ENCODE peak calls at places on chromosomes 6 and 20, in ten cellular contexts. One of them, this sample, is unnamed.
A peak's percentile ranks its signal among the peaks of the same experiment; 100 is the strongest.

GRCh38 chr20:63980317-63980805 is 571 bp upstream of the PRPF6 start:
- DNase-seq in transverse colon: no peak
- DNase-seq in PC-9: no peak
- DNase-seq in hepatocyte: peak; percentile 7
- DNase-seq in glutamatergic neuron: no peak
- DNase-seq in pancreas: no peak
- DNase-seq in A549: no peak
- DNase-seq in epithelial cell of proximal tubule: no peak
- DNase-seq in ovary: no peak
- DNase-seq in fibroblast of the aortic adventitia: no peak
- DNase-seq in this sample: no peak

GRCh38 chr6:20029979-20030378 is 182.3 kb downstream of the MBOAT1 start:
- DNase-seq in transverse colon: no peak
- DNase-seq in PC-9: no peak
- DNase-seq in hepatocyte: no peak
- DNase-seq in glutamatergic neuron: no peak
- DNase-seq in pancreas: no peak
- DNase-seq in A549: no peak
- DNase-seq in epithelial cell of proximal tubule: no peak
- DNase-seq in ovary: no peak
- DNase-seq in fibroblast of the aortic adventitia: no peak
- DNase-seq in this sample: no peak

GRCh38 chr20:19981091-19981490 is 36.1 kb upstream of the NAA20 start:
- DNase-seq in transverse colon: no peak
- DNase-seq in PC-9: peak; percentile 61
- DNase-seq in hepatocyte: no peak
- DNase-seq in glutamatergic neuron: no peak
- DNase-seq in pancreas: no peak
- DNase-seq in A549: peak; percentile 29
- DNase-seq in epithelial cell of proximal tubule: no peak
- DNase-seq in ovary: no peak
- DNase-seq in fibroblast of the aortic adventitia: peak; percentile 20
- DNase-seq in this sample: no peak

GRCh38 chr20:1876975-1877603 is 18.1 kb upstream of the SIRPA start:
- DNase-seq in transverse colon: no peak
- DNase-seq in PC-9: no peak
- DNase-seq in hepatocyte: peak; percentile 73
- DNase-seq in glutamatergic neuron: no peak
- DNase-seq in pancreas: no peak
- DNase-seq in A549: peak; percentile 73
- DNase-seq in epithelial cell of proximal tubule: no peak
- DNase-seq in ovary: no peak
- DNase-seq in fibroblast of the aortic adventitia: no peak
- DNase-seq in this sample: no peak

GRCh38 chr6:166439366-166440091 is 56.8 kb upstream of the MPC1 start:
- DNase-seq in transverse colon: no peak
- DNase-seq in PC-9: no peak
- DNase-seq in hepatocyte: no peak
- DNase-seq in glutamatergic neuron: peak; percentile 67
- DNase-seq in pancreas: no peak
- DNase-seq in A549: no peak
- DNase-seq in epithelial cell of proximal tubule: no peak
- DNase-seq in ovary: no peak
- DNase-seq in fibroblast of the aortic adventitia: no peak
- DNase-seq in this sample: no peak

GRCh38 chr20:270517-270916 is 13.0 kb downstream of the DEFB132 start:
- DNase-seq in transverse colon: no peak
- DNase-seq in PC-9: no peak
- DNase-seq in hepatocyte: no peak
- DNase-seq in glutamatergic neuron: no peak
- DNase-seq in pancreas: no peak
- DNase-seq in A549: no peak
- DNase-seq in epithelial cell of proximal tubule: no peak
- DNase-seq in ovary: no peak
- DNase-seq in fibroblast of the aortic adventitia: no peak
- DNase-seq in this sample: no peak

GRCh38 chr6:10763006-10763405 is 15.4 kb downstream of the TMEM14B start:
- DNase-seq in transverse colon: no peak
- DNase-seq in PC-9: no peak
- DNase-seq in hepatocyte: no peak
- DNase-seq in glutamatergic neuron: no peak
- DNase-seq in pancreas: no peak
- DNase-seq in A549: no peak
- DNase-seq in epithelial cell of proximal tubule: no peak
- DNase-seq in ovary: peak; percentile 74
- DNase-seq in fibroblast of the aortic adventitia: peak; percentile 35
- DNase-seq in this sample: no peak

GRCh38 chr6:16684896-16685554 is 76.2 kb downstream of the ATXN1 start:
- DNase-seq in transverse colon: no peak
- DNase-seq in PC-9: no peak
- DNase-seq in hepatocyte: no peak
- DNase-seq in glutamatergic neuron: no peak
- DNase-seq in pancreas: no peak
- DNase-seq in A549: peak; percentile 55
- DNase-seq in epithelial cell of proximal tubule: peak; percentile 91
- DNase-seq in ovary: no peak
- DNase-seq in fibroblast of the aortic adventitia: peak; percentile 68
- DNase-seq in this sample: peak; percentile 7

GRCh38 chr6:102799051-102799450 is 1405.5 kb downstream of the GRIK2 start:
- DNase-seq in transverse colon: no peak
- DNase-seq in PC-9: no peak
- DNase-seq in hepatocyte: no peak
- DNase-seq in glutamatergic neuron: no peak
- DNase-seq in pancreas: no peak
- DNase-seq in A549: no peak
- DNase-seq in epithelial cell of proximal tubule: no peak
- DNase-seq in ovary: no peak
- DNase-seq in fibroblast of the aortic adventitia: no peak
- DNase-seq in this sample: no peak

GRCh38 chr6:102793752-102794151 is 1400.2 kb downstream of the GRIK2 start:
- DNase-seq in transverse colon: no peak
- DNase-seq in PC-9: no peak
- DNase-seq in hepatocyte: no peak
- DNase-seq in glutamatergic neuron: no peak
- DNase-seq in pancreas: no peak
- DNase-seq in A549: no peak
- DNase-seq in epithelial cell of proximal tubule: no peak
- DNase-seq in ovary: no peak
- DNase-seq in fibroblast of the aortic adventitia: no peak
- DNase-seq in this sample: no peak

GRCh38 chr6:102798631-102799030 is 1405.1 kb downstream of the GRIK2 start:
- DNase-seq in transverse colon: no peak
- DNase-seq in PC-9: no peak
- DNase-seq in hepatocyte: peak; percentile 33
- DNase-seq in glutamatergic neuron: peak; percentile 62
- DNase-seq in pancreas: no peak
- DNase-seq in A549: peak; percentile 2
- DNase-seq in epithelial cell of proximal tubule: no peak
- DNase-seq in ovary: no peak
- DNase-seq in fibroblast of the aortic adventitia: no peak
- DNase-seq in this sample: no peak
- TF ChIP-seq CTCF in transverse colon: no peak
- TF ChIP-seq CTCF in PC-9: no peak
- TF ChIP-seq CTCF in hepatocyte: peak; percentile 39
- TF ChIP-seq CTCF in glutamatergic neuron: peak; percentile 9
- TF ChIP-seq CTCF in pancreas: no peak
- TF ChIP-seq CTCF in A549: no peak
- TF ChIP-seq CTCF in epithelial cell of proximal tubule: no peak
- TF ChIP-seq CTCF in ovary: no peak
- TF ChIP-seq CTCF in fibroblast of the aortic adventitia: no peak
- TF ChIP-seq CTCF in this sample: no peak

GRCh38 chr6:68978411-68978810 is 343.3 kb downstream of the ADGRB3 start:
- DNase-seq in transverse colon: no peak
- DNase-seq in PC-9: no peak
- DNase-seq in hepatocyte: no peak
- DNase-seq in glutamatergic neuron: no peak
- DNase-seq in pancreas: no peak
- DNase-seq in A549: no peak
- DNase-seq in epithelial cell of proximal tubule: no peak
- DNase-seq in ovary: no peak
- DNase-seq in fibroblast of the aortic adventitia: no peak
- DNase-seq in this sample: no peak

GRCh38 chr6:68975064-68975463 is 340.0 kb downstream of the ADGRB3 start:
- DNase-seq in transverse colon: no peak
- DNase-seq in PC-9: no peak
- DNase-seq in hepatocyte: peak; percentile 28
- DNase-seq in glutamatergic neuron: peak; percentile 38
- DNase-seq in pancreas: no peak
- DNase-seq in A549: peak; percentile 17
- DNase-seq in epithelial cell of proximal tubule: no peak
- DNase-seq in ovary: no peak
- DNase-seq in fibroblast of the aortic adventitia: no peak
- DNase-seq in this sample: peak; percentile 47

GRCh38 chr6:68976260-68976659 is 341.2 kb downstream of the ADGRB3 start:
- DNase-seq in transverse colon: no peak
- DNase-seq in PC-9: no peak
- DNase-seq in hepatocyte: no peak
- DNase-seq in glutamatergic neuron: no peak
- DNase-seq in pancreas: no peak
- DNase-seq in A549: no peak
- DNase-seq in epithelial cell of proximal tubule: no peak
- DNase-seq in ovary: no peak
- DNase-seq in fibroblast of the aortic adventitia: no peak
- DNase-seq in this sample: no peak
- TF ChIP-seq CTCF in transverse colon: no peak
- TF ChIP-seq CTCF in PC-9: peak; percentile 41
- TF ChIP-seq CTCF in hepatocyte: no peak
- TF ChIP-seq CTCF in glutamatergic neuron: peak; percentile 36
- TF ChIP-seq CTCF in pancreas: no peak
- TF ChIP-seq CTCF in A549: peak; percentile 27
- TF ChIP-seq CTCF in epithelial cell of proximal tubule: no peak
- TF ChIP-seq CTCF in ovary: no peak
- TF ChIP-seq CTCF in fibroblast of the aortic adventitia: no peak
- TF ChIP-seq CTCF in this sample: no peak

DNA sequence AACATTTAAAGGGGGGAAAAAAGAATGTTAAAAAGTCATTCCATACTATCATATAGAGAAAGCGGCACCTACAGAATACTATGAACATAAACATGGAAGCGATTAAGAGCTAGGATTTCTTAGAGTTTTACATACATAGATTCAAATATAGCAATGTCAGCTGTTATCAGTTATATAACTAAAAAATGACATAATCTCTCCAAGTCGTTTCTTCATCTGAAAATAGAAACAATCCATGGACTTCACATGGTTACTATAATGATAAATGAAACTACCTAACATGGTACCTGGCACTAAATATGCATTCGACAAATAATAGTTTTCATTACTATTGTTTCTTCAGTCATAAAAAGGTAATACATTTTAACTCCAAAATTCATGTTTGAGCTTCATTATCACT is 3.7 kb downstream of the IBTK start:
- DNase-seq in transverse colon: no peak
- DNase-seq in PC-9: no peak
- DNase-seq in hepatocyte: no peak
- DNase-seq in glutamatergic neuron: no peak
- DNase-seq in pancreas: no peak
- DNase-seq in A549: no peak
- DNase-seq in epithelial cell of proximal tubule: no peak
- DNase-seq in ovary: no peak
- DNase-seq in fibroblast of the aortic adventitia: no peak
- DNase-seq in this sample: no peak
- TF ChIP-seq CTCF in transverse colon: no peak
- TF ChIP-seq CTCF in PC-9: no peak
- TF ChIP-seq CTCF in hepatocyte: no peak
- TF ChIP-seq CTCF in glutamatergic neuron: no peak
- TF ChIP-seq CTCF in pancreas: no peak
- TF ChIP-seq CTCF in A549: no peak
- TF ChIP-seq CTCF in epithelial cell of proximal tubule: no peak
- TF ChIP-seq CTCF in ovary: no peak
- TF ChIP-seq CTCF in fibroblast of the aortic adventitia: no peak
- TF ChIP-seq CTCF in this sample: no peak

GRCh38 chr20:25301357-25301920 is 53.6 kb downstream of the PYGB start:
- DNase-seq in transverse colon: no peak
- DNase-seq in PC-9: no peak
- DNase-seq in hepatocyte: no peak
- DNase-seq in glutamatergic neuron: no peak
- DNase-seq in pancreas: no peak
- DNase-seq in A549: no peak
- DNase-seq in epithelial cell of proximal tubule: no peak
- DNase-seq in ovary: no peak
- DNase-seq in fibroblast of the aortic adventitia: no peak
- DNase-seq in this sample: no peak

GRCh38 chr20:25304025-25304549 is 56.2 kb downstream of the PYGB start:
- DNase-seq in transverse colon: no peak
- DNase-seq in PC-9: no peak
- DNase-seq in hepatocyte: no peak
- DNase-seq in glutamatergic neuron: no peak
- DNase-seq in pancreas: no peak
- DNase-seq in A549: no peak
- DNase-seq in epithelial cell of proximal tubule: no peak
- DNase-seq in ovary: no peak
- DNase-seq in fibroblast of the aortic adventitia: no peak
- DNase-seq in this sample: no peak

GRCh38 chr20:25300496-25301170 is 52.7 kb downstream of the PYGB start:
- DNase-seq in transverse colon: no peak
- DNase-seq in PC-9: no peak
- DNase-seq in hepatocyte: no peak
- DNase-seq in glutamatergic neuron: no peak
- DNase-seq in pancreas: no peak
- DNase-seq in A549: no peak
- DNase-seq in epithelial cell of proximal tubule: no peak
- DNase-seq in ovary: no peak
- DNase-seq in fibroblast of the aortic adventitia: no peak
- DNase-seq in this sample: no peak

GRCh38 chr20:25303292-25304024 is 55.6 kb downstream of the PYGB start:
- DNase-seq in transverse colon: no peak
- DNase-seq in PC-9: no peak
- DNase-seq in hepatocyte: no peak
- DNase-seq in glutamatergic neuron: no peak
- DNase-seq in pancreas: no peak
- DNase-seq in A549: no peak
- DNase-seq in epithelial cell of proximal tubule: no peak
- DNase-seq in ovary: no peak
- DNase-seq in fibroblast of the aortic adventitia: no peak
- DNase-seq in this sample: no peak

GRCh38 chr20:25302596-25302995 is 54.7 kb downstream of the PYGB start:
- DNase-seq in transverse colon: no peak
- DNase-seq in PC-9: no peak
- DNase-seq in hepatocyte: no peak
- DNase-seq in glutamatergic neuron: no peak
- DNase-seq in pancreas: no peak
- DNase-seq in A549: no peak
- DNase-seq in epithelial cell of proximal tubule: no peak
- DNase-seq in ovary: no peak
- DNase-seq in fibroblast of the aortic adventitia: no peak
- DNase-seq in this sample: no peak
- TF ChIP-seq CTCF in transverse colon: no peak
- TF ChIP-seq CTCF in PC-9: no peak
- TF ChIP-seq CTCF in hepatocyte: no peak
- TF ChIP-seq CTCF in glutamatergic neuron: no peak
- TF ChIP-seq CTCF in pancreas: no peak
- TF ChIP-seq CTCF in A549: no peak
- TF ChIP-seq CTCF in epithelial cell of proximal tubule: no peak
- TF ChIP-seq CTCF in ovary: no peak
- TF ChIP-seq CTCF in fibroblast of the aortic adventitia: no peak
- TF ChIP-seq CTCF in this sample: no peak

GRCh38 chr6:72140795-72141194 is 254.4 kb downstream of the RIMS1 start:
- DNase-seq in transverse colon: no peak
- DNase-seq in PC-9: no peak
- DNase-seq in hepatocyte: no peak
- DNase-seq in glutamatergic neuron: no peak
- DNase-seq in pancreas: no peak
- DNase-seq in A549: no peak
- DNase-seq in epithelial cell of proximal tubule: no peak
- DNase-seq in ovary: no peak
- DNase-seq in fibroblast of the aortic adventitia: peak; percentile 3
- DNase-seq in this sample: no peak
- TF ChIP-seq CTCF in transverse colon: no peak
- TF ChIP-seq CTCF in PC-9: no peak
- TF ChIP-seq CTCF in hepatocyte: peak; percentile 23
- TF ChIP-seq CTCF in glutamatergic neuron: no peak
- TF ChIP-seq CTCF in pancreas: no peak
- TF ChIP-seq CTCF in A549: no peak
- TF ChIP-seq CTCF in epithelial cell of proximal tubule: peak; percentile 17
- TF ChIP-seq CTCF in ovary: no peak
- TF ChIP-seq CTCF in fibroblast of the aortic adventitia: no peak
- TF ChIP-seq CTCF in this sample: no peak